ENCODE peak calls at places on chromosomes 12 and 14, in eight cellular contexts. B is activated CD8-positive, alpha-beta memory T cell treated with anti-CD3 and anti-CD28 coated beads for 1 hour; J is stimulated activated naive CD4-positive, alpha-beta T cell; W is GM10248; E is stimulated activated CD4-positive, alpha-beta T cell treated with anti-CD3 and anti-CD28 coated beads, Interleukin-15, amount 100 ng/mL, for 24 hours; S is left colon; C is AG08396; V is GM12864. Q is an unnamed sample.

GRCh38 chr12:110100315-110100970 is 23.7 kb upstream of the IFT81 start:
- DNase-seq in B (peak; percentile 37), J (peak; percentile 65), W (peak; percentile 81), E (peak; percentile 70), S (peak; percentile 75), C (peak; percentile 58), V (peak; percentile 82), Q (peak; percentile 83)

GRCh38 chr12:71686658-71687025 is 760 bp downstream of the TMEM19 start:
- DNase-seq in B (no peak), J (no peak), W (no peak), E (no peak), S (no peak), C (no peak), V (no peak), Q (no peak)

GRCh38 chr12:466039-466438 is 6.3 kb downstream of the B4GALNT3 start:
- DNase-seq in B (no peak), J (no peak), W (no peak), E (no peak), S (peak; percentile 43), C (no peak), V (no peak), Q (peak; percentile 48)

GRCh38 chr12:2017724-2018337 is 13.6 kb upstream of the DCP1B start:
- DNase-seq in B (no peak), J (no peak), W (no peak), E (no peak), S (no peak), C (no peak), V (no peak), Q (no peak)

GRCh38 chr12:12214635-12215131 is 52.2 kb downstream of the LRP6 start:
- DNase-seq in B (no peak), J (no peak), W (no peak), E (no peak), S (no peak), C (peak; percentile 4), V (no peak), Q (no peak)

GRCh38 chr14:61150851-61151250 is 130.3 kb downstream of the TMEM30B start:
- DNase-seq in B (no peak), J (no peak), W (no peak), E (no peak), S (no peak), C (no peak), V (no peak), Q (no peak)

GRCh38 chr14:22394616-22395015 is 194.4 kb downstream of the DAD1 start:
- DNase-seq in B (no peak), J (no peak), W (no peak), E (no peak), S (no peak), C (no peak), V (no peak), Q (no peak)

GRCh38 chr12:75130811-75131210 is 78.8 kb downstream of the KCNC2 start:
- DNase-seq in B (no peak), J (no peak), W (no peak), E (no peak), S (no peak), C (no peak), V (no peak), Q (no peak)

GRCh38 chr12:58079806-58080205 is 138.4 kb downstream of the ATP23 start:
- DNase-seq in B (no peak), J (no peak), W (no peak), E (no peak), S (no peak), C (no peak), V (no peak), Q (no peak)

GRCh38 chr14:101192661-101193000 is 289.1 kb upstream of the RTL1 start:
- DNase-seq in B (no peak), J (no peak), W (no peak), E (no peak), S (no peak), C (no peak), V (no peak), Q (no peak)

GRCh38 chr14:50362791-50363733 is 33.6 kb downstream of the CDKL1 start:
- DNase-seq in B (no peak), J (peak; percentile 51), W (peak; percentile 22), E (peak; percentile 40), S (no peak), C (peak; percentile 17), V (no peak), Q (peak; percentile 43)

GRCh38 chr14:62662811-62663477 is 382.3 kb downstream of the KCNH5 start:
- DNase-seq in B (no peak), J (no peak), W (no peak), E (no peak), S (no peak), C (no peak), V (no peak), Q (no peak)

GRCh38 chr12:56001446-56002100 is 4.5 kb downstream of the SUOX start:
- DNase-seq in B (no peak), J (no peak), W (no peak), E (no peak), S (no peak), C (no peak), V (no peak), Q (no peak)

GRCh38 chr14:66982247-66982646 is 207.0 kb upstream of the GARIN2 start:
- DNase-seq in B (no peak), J (no peak), W (no peak), E (no peak), S (no peak), C (no peak), V (no peak), Q (no peak)

GRCh38 chr12:68487721-68488309 is 122.9 kb upstream of the RAP1B start:
- DNase-seq in B (no peak), J (no peak), W (peak; percentile 22), E (no peak), S (no peak), C (no peak), V (no peak), Q (no peak)

GRCh38 chr12:115570271-115570777 is 707.2 kb downstream of the MED13L start:
- DNase-seq in B (no peak), J (no peak), W (no peak), E (no peak), S (no peak), C (no peak), V (no peak), Q (no peak)

GRCh38 chr12:124680863-124681778 is 113.7 kb upstream of the NCOR2 start:
- DNase-seq in B (no peak), J (no peak), W (peak; percentile 66), E (peak; percentile 46), S (no peak), C (peak; percentile 77), V (peak; percentile 41), Q (no peak)

GRCh38 chr12:12724421-12725085 is 7.4 kb downstream of the CDKN1B start:
- DNase-seq in B (no peak), J (peak; percentile 67), W (no peak), E (no peak), S (no peak), C (no peak), V (no peak), Q (no peak)

GRCh38 chr14:50344831-50345563 is 32.9 kb downstream of the DMAC2L start:
- DNase-seq in B (no peak), J (no peak), W (no peak), E (no peak), S (no peak), C (no peak), V (no peak), Q (no peak)

GRCh38 chr12:132661972-132662371 is 25.2 kb downstream of the POLE start:
- DNase-seq in B (no peak), J (no peak), W (no peak), E (no peak), S (no peak), C (no peak), V (no peak), Q (no peak)

GRCh38 chr14:51369814-51370213 is 129.8 kb downstream of the TMX1 start:
- DNase-seq in B (no peak), J (peak; percentile 11), W (peak; percentile 56), E (peak; percentile 39), S (peak; percentile 7), C (no peak), V (no peak), Q (peak; percentile 28)

Q was measured in testis.